ENCODE peak calls at places on chromosome 7, in four cellular contexts. V is K562, R is HepG2, C is GM12878. B is an unnamed sample.

GRCh38 chr7:33143996-33144718 is 14.8 kb downstream of the BBS9 start:
- DNase-seq in V (no peak), R (peak; percentile 28), C (peak; percentile 31), B (no peak)

GRCh38 chr7:113636727-113637421 is 281.9 kb downstream of the PPP1R3A start:
- DNase-seq in V (no peak), R (no peak), C (no peak), B (no peak)

GRCh38 chr7:65379318-65379717 is 5.7 kb downstream of the ZNF92 start:
- DNase-seq in V (no peak), R (peak; percentile 72), C (no peak), B (no peak)

GRCh38 chr7:37153376-37153775 is 295.3 kb downstream of the ELMO1 start:
- DNase-seq in V (no peak), R (no peak), C (no peak), B (no peak)

GRCh38 chr7:1694551-1694950 is 24.5 kb downstream of the ELFN1 start:
- DNase-seq in V (no peak), R (no peak), C (no peak), B (no peak)

GRCh38 chr7:23654508-23654907 is 25.5 kb upstream of the FAM221A start:
- DNase-seq in V (peak; percentile 16), R (peak; percentile 15), C (no peak), B (peak; percentile 61)

GRCh38 chr7:77367976-77368375 is 48.2 kb downstream of the GSAP start:
- DNase-seq in V (no peak), R (no peak), C (no peak), B (no peak)

GRCh38 chr7:19061331-19061730 is 56.1 kb downstream of the TWIST1 start:
- DNase-seq in V (no peak), R (no peak), C (no peak), B (no peak)

GRCh38 chr7:19213746-19214145 is 68.5 kb upstream of the FERD3L start:
- DNase-seq in V (no peak), R (no peak), C (no peak), B (no peak)

GRCh38 chr7:25025218-25025671 is 45.3 kb upstream of the OSBPL3 start:
- DNase-seq in V (no peak), R (peak; percentile 96), C (no peak), B (no peak)

GRCh38 chr7:43735802-43736603 is 6.7 kb upstream of the COA1 start:
- DNase-seq in V (no peak), R (peak; percentile 41), C (peak; percentile 90), B (no peak)

GRCh38 chr7:24138366-24138765 is 145.6 kb upstream of the NPY start:
- DNase-seq in V (no peak), R (no peak), C (no peak), B (no peak)

GRCh38 chr7:101977249-101977648 is 159.8 kb downstream of the CUX1 start:
- DNase-seq in V (no peak), R (no peak), C (no peak), B (no peak)

GRCh38 chr7:51046103-51046466 is 263.4 kb upstream of the GRB10 start:
- DNase-seq in V (no peak), R (no peak), C (no peak), B (no peak)

GRCh38 chr7:98996162-98996552 is 117.8 kb downstream of the TRRAP start:
- DNase-seq in V (no peak), R (no peak), C (peak; percentile 65), B (no peak)

GRCh38 chr7:154578351-154578750 is 424.6 kb downstream of the PAXIP1 start:
- DNase-seq in V (no peak), R (no peak), C (no peak), B (no peak)

GRCh38 chr7:21580073-21580521 is 37.3 kb downstream of the DNAH11 start:
- DNase-seq in V (no peak), R (no peak), C (peak; percentile 23), B (no peak)

GRCh38 chr7:149367417-149367816 is 93.4 kb downstream of the ZNF777 start:
- DNase-seq in V (no peak), R (no peak), C (no peak), B (no peak)

GRCh38 chr7:77378584-77378983 is 37.6 kb downstream of the GSAP start:
- DNase-seq in V (no peak), R (no peak), C (no peak), B (no peak)

GRCh38 chr7:51123322-51124021 is 193.1 kb downstream of the COBL start:
- DNase-seq in V (no peak), R (no peak), C (no peak), B (no peak)

GRCh38 chr7:43501881-43502280 is 81.0 kb upstream of the STK17A start:
- DNase-seq in V (no peak), R (peak; percentile 94), C (no peak), B (no peak)

GRCh38 chr7:139118803-139119485 is 9.4 kb upstream of the ZC3HAV1 start:
- DNase-seq in V (peak; percentile 78), R (no peak), C (peak; percentile 75), B (no peak)

GRCh38 chr7:98211676-98212531 is 665 bp downstream of the BHLHA15 start:
- DNase-seq in V (peak; percentile 56), R (peak; percentile 85), C (no peak), B (peak; percentile 15)

GRCh38 chr7:17940302-17941170 is at the start of gene SNX13:
- DNase-seq in V (peak; percentile 95), R (peak; percentile 87), C (peak; percentile 41), B (peak; percentile 94)

GRCh38 chr7:33392143-33392542 is 262.8 kb downstream of the BBS9 start:
- DNase-seq in V (no peak), R (no peak), C (no peak), B (no peak)

GRCh38 chr7:154927624-154928125 is 75.2 kb downstream of the PAXIP1 start:
- DNase-seq in V (peak; percentile 79), R (peak; percentile 83), C (peak; percentile 39), B (peak; percentile 68)

GRCh38 chr7:122881324-122881723 is 4.9 kb downstream of the CADPS2 start:
- DNase-seq in V (no peak), R (no peak), C (no peak), B (no peak)
- TF ChIP-seq TCF7 in V (no peak), R (no peak), C (no peak), B (no peak)

GRCh38 chr7:90569368-90569767 is 26.8 kb upstream of the CDK14 start:
- DNase-seq in V (no peak), R (no peak), C (no peak), B (no peak)

GRCh38 chr7:90563286-90563685 is 32.8 kb upstream of the CDK14 start:
- DNase-seq in V (no peak), R (no peak), C (no peak), B (no peak)

GRCh38 chr7:90570373-90570959 is 25.7 kb upstream of the CDK14 start:
- DNase-seq in V (no peak), R (no peak), C (no peak), B (no peak)

GRCh38 chr7:90564455-90564854 is 31.7 kb upstream of the CDK14 start:
- DNase-seq in V (no peak), R (no peak), C (no peak), B (no peak)

GRCh38 chr7:90568213-90568612 is 27.9 kb upstream of the CDK14 start:
- DNase-seq in V (no peak), R (no peak), C (no peak), B (no peak)
- TF ChIP-seq ATF2 in V (no peak), R (no peak), C (no peak), B (no peak)

GRCh38 chr7:114842551-114843065 is 79.3 kb upstream of the MDFIC start:
- DNase-seq in V (no peak), R (no peak), C (no peak), B (no peak)

DNA sequence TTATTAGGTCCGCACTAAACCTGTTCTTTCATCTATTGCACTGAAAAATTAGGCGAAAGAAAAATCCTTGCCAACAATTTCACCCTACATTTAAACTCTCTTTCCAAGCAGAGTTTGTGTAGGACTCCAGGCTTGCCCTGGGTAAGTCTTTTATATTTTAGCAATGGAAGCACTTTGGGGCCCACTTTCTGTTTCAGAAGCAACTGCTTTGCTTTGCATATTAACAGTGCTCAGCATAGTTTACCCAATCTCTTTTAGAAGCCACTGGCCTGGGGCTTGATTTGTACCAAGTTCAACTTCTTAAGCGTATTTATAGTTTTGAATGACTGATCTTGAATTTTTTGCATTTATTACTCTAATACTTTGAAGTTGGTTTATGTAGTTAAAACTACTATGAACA is 78.8 kb upstream of the MDFIC start:
- DNase-seq in V (no peak), R (no peak), C (no peak), B (no peak)
- TF ChIP-seq TCF7 in V (no peak), R (no peak), C (no peak), B (no peak)

GRCh38 chr7:39199951-39200350 is 222.2 kb downstream of the POU6F2 start:
- DNase-seq in V (no peak), R (no peak), C (no peak), B (no peak)

GRCh38 chr7:39192476-39192875 is 214.8 kb downstream of the POU6F2 start:
- DNase-seq in V (no peak), R (no peak), C (no peak), B (no peak)

GRCh38 chr7:39198556-39198955 is 220.8 kb downstream of the POU6F2 start:
- DNase-seq in V (no peak), R (no peak), C (no peak), B (no peak)

GRCh38 chr7:39195967-39196366 is 218.3 kb downstream of the POU6F2 start:
- DNase-seq in V (no peak), R (no peak), C (no peak), B (no peak)
- TF ChIP-seq ATF2 in V (no peak), R (no peak), C (no peak), B (no peak)

DNA sequence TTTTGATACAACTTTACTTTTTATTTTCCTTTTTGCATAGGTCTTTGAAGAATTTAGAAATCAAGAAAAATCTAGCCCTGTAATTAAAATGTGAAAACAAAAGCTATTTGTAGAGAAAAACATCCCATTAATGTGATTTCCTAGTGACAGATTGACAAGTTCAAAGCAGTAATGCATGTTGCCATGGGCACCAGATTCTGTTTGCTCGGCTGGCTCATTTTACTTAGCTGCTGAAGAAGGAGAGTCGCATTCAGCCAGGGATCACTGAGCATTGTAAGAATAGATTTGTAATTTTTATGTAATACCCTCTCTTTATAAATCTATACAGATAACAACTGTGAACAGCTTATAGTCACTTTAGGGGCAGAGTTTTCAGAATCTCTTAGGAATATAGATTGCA is 28.5 kb downstream of the DNAJB9 start:
- DNase-seq in V (no peak), R (no peak), C (no peak), B (no peak)
- TF ChIP-seq TCF7 in V (no peak), R (no peak), C (no peak), B (no peak)

GRCh38 chr7:106772655-106773108 is 92.4 kb upstream of the PIK3CG start:
- DNase-seq in V (no peak), R (no peak), C (no peak), B (no peak)
- TF ChIP-seq ATF2 in V (no peak), R (no peak), C (no peak), B (no peak)